ENCODE peak calls at places on chromosome 15, in five cellular contexts. H is right cardiac atrium, I is body of pancreas, Y is tibial artery, M is A172. A is an unnamed sample.
A peak's percentile ranks its signal among the peaks of the same experiment; 100 is the strongest.

GRCh38 chr15:61621146-61621545 is 392.0 kb upstream of the RORA start:
- DNase-seq in H (peak; percentile 54), I (no peak), Y (no peak), M (peak; percentile 2), A (peak; percentile 4)

GRCh38 chr15:39833515-39833981 is 50.9 kb upstream of the FSIP1 start:
- DNase-seq in H (no peak), I (no peak), Y (no peak), M (no peak), A (no peak)

GRCh38 chr15:67201136-67201535 is 53.3 kb downstream of the AAGAB start:
- DNase-seq in H (no peak), I (no peak), Y (no peak), M (peak; percentile 26), A (no peak)

GRCh38 chr15:59360896-59361295 is 11.8 kb downstream of the MYO1E start:
- DNase-seq in H (no peak), I (no peak), Y (no peak), M (no peak), A (no peak)

GRCh38 chr15:32781781-32782180 is 64.0 kb downstream of the GREM1 start:
- DNase-seq in H (no peak), I (no peak), Y (no peak), M (peak; percentile 18), A (no peak)

GRCh38 chr15:50183112-50183794 is 1.3 kb downstream of the SLC27A2 start:
- DNase-seq in H (no peak), I (no peak), Y (no peak), M (no peak), A (peak; percentile 9)

GRCh38 chr15:89416339-89417183 is 79.8 kb downstream of the RHCG start:
- DNase-seq in H (peak; percentile 75), I (peak; percentile 77), Y (no peak), M (peak; percentile 75), A (peak; percentile 84)

GRCh38 chr15:81054236-81054635 is 53.5 kb downstream of the TLNRD1 start:
- DNase-seq in H (no peak), I (no peak), Y (no peak), M (peak; percentile 5), A (no peak)

GRCh38 chr15:39976291-39977274 is 42.7 kb downstream of the EIF2AK4 start:
- DNase-seq in H (peak; percentile 90), I (peak; percentile 39), Y (peak; percentile 79), M (no peak), A (peak; percentile 9)

GRCh38 chr15:33621156-33621555 is 310.4 kb downstream of the RYR3 start:
- DNase-seq in H (no peak), I (no peak), Y (no peak), M (no peak), A (no peak)

GRCh38 chr15:78360958-78361714 is 21.0 kb downstream of the CRABP1 start:
- DNase-seq in H (no peak), I (no peak), Y (peak; percentile 46), M (no peak), A (no peak)

GRCh38 chr15:75834011-75834410 is 9.2 kb upstream of the UBE2Q2 start:
- DNase-seq in H (no peak), I (no peak), Y (no peak), M (no peak), A (no peak)

GRCh38 chr15:66777596-66778313 is 75.7 kb downstream of the SMAD6 start:
- DNase-seq in H (no peak), I (no peak), Y (peak; percentile 58), M (no peak), A (no peak)

GRCh38 chr15:70324001-70324974 is 226.6 kb upstream of the TLE3 start:
- DNase-seq in H (no peak), I (no peak), Y (no peak), M (no peak), A (no peak)

GRCh38 chr15:48717458-48717857 is 71.9 kb upstream of the FBN1 start:
- DNase-seq in H (no peak), I (no peak), Y (no peak), M (no peak), A (no peak)

GRCh38 chr15:40340740-40341400 is at the start of gene CCDC9B:
- DNase-seq in H (peak; percentile 96), I (peak; percentile 80), Y (peak; percentile 99), M (peak; percentile 80), A (no peak)

GRCh38 chr15:92082217-92082843 is 228.8 kb downstream of the SLCO3A1 start:
- DNase-seq in H (peak; percentile 81), I (peak; percentile 53), Y (no peak), M (peak; percentile 63), A (peak; percentile 69)

GRCh38 chr15:39447881-39448280 is 133.0 kb upstream of the THBS1 start:
- DNase-seq in H (no peak), I (no peak), Y (no peak), M (no peak), A (no peak)

GRCh38 chr15:49235446-49236207 is 65.6 kb downstream of the GALK2 start:
- DNase-seq in H (no peak), I (peak; percentile 36), Y (no peak), M (peak; percentile 67), A (peak; percentile 25)

GRCh38 chr15:82970696-82971095 is 15.3 kb upstream of the RAMAC start:
- DNase-seq in H (no peak), I (peak; percentile 39), Y (no peak), M (no peak), A (no peak)

GRCh38 chr15:40161693-40162401 is 978 bp downstream of the BUB1B start:
- DNase-seq in H (no peak), I (no peak), Y (no peak), M (no peak), A (no peak)

GRCh38 chr15:45734244-45734643 is 99.4 kb downstream of the SQOR start:
- DNase-seq in H (no peak), I (no peak), Y (no peak), M (no peak), A (no peak)

GRCh38 chr15:52624262-52624661 is 54.9 kb downstream of the ATOSA start:
- DNase-seq in H (no peak), I (no peak), Y (no peak), M (no peak), A (no peak)

GRCh38 chr15:89150762-89151305 is 62.6 kb downstream of the ABHD2 start:
- DNase-seq in H (no peak), I (peak; percentile 41), Y (no peak), M (no peak), A (no peak)

GRCh38 chr15:99016680-99017321 is 9.2 kb upstream of the PGPEP1L start:
- DNase-seq in H (peak; percentile 55), I (no peak), Y (no peak), M (peak; percentile 32), A (no peak)

GRCh38 chr15:29103825-29104565 is 165.6 kb downstream of the NSMCE3 start:
- DNase-seq in H (peak; percentile 89), I (peak; percentile 45), Y (no peak), M (no peak), A (peak; percentile 66)

GRCh38 chr15:27183182-27183581 is 212.2 kb downstream of the GABRG3 start:
- DNase-seq in H (no peak), I (no peak), Y (no peak), M (no peak), A (no peak)

GRCh38 chr15:40336129-40337122 is 4.3 kb downstream of the CCDC9B start:
- DNase-seq in H (peak; percentile 61), I (no peak), Y (no peak), M (no peak), A (no peak)

A was measured in stimulated activated CD4-positive, alpha-beta T cell treated with anti-CD3 and anti-CD28 coated beads, Interleukin-2, amount 100 ng/mL, for 48 hours.